ENCODE peak calls at places on chromosomes 13 and 19, in six cellular contexts. One of them, this sample, is unnamed.

GRCh38 chr13:48976677-48977625 is 1.2 kb downstream of the FNDC3A start:
- DNase-seq in left ventricle myocardium inferior: no peak
- DNase-seq in tibial nerve: no peak
- DNase-seq in kidney tubule cell: peak
- DNase-seq in T-cell: no peak
- DNase-seq in astrocyte of the spinal cord: peak
- DNase-seq in this sample: no peak

GRCh38 chr19:27971071-27971470 is 1241.9 kb downstream of the UQCRFS1 start:
- DNase-seq in kidney tubule cell: peak
- DNase-seq in tibial nerve: no peak
- DNase-seq in T-cell: no peak
- DNase-seq in left ventricle myocardium inferior: no peak
- DNase-seq in astrocyte of the spinal cord: no peak
- DNase-seq in this sample: no peak

GRCh38 chr19:54480048-54480447 is 7.0 kb upstream of the CDC42EP5 start:
- DNase-seq in left ventricle myocardium inferior: no peak
- DNase-seq in kidney tubule cell: no peak
- DNase-seq in tibial nerve: no peak
- DNase-seq in astrocyte of the spinal cord: no peak
- DNase-seq in T-cell: no peak
- DNase-seq in this sample: no peak

GRCh38 chr19:57058871-57059270 is 60.9 kb upstream of the USP29 start:
- DNase-seq in tibial nerve: no peak
- DNase-seq in astrocyte of the spinal cord: no peak
- DNase-seq in left ventricle myocardium inferior: no peak
- DNase-seq in kidney tubule cell: no peak
- DNase-seq in T-cell: no peak
- DNase-seq in this sample: no peak

GRCh38 chr19:1045247-1045603 is 5.3 kb downstream of the ABCA7 start:
- DNase-seq in T-cell: peak
- DNase-seq in left ventricle myocardium inferior: no peak
- DNase-seq in astrocyte of the spinal cord: no peak
- DNase-seq in tibial nerve: no peak
- DNase-seq in kidney tubule cell: peak
- DNase-seq in this sample: no peak

GRCh38 chr19:50362656-50363424 is 2.6 kb downstream of the NAPSA start:
- DNase-seq in tibial nerve: no peak
- DNase-seq in left ventricle myocardium inferior: no peak
- DNase-seq in kidney tubule cell: peak
- DNase-seq in T-cell: no peak
- DNase-seq in astrocyte of the spinal cord: no peak
- DNase-seq in this sample: no peak

GRCh38 chr19:3366104-3366760 is at the start of gene NFIC:
- DNase-seq in left ventricle myocardium inferior: peak
- DNase-seq in astrocyte of the spinal cord: peak
- DNase-seq in kidney tubule cell: peak
- DNase-seq in T-cell: no peak
- DNase-seq in tibial nerve: peak
- DNase-seq in this sample: peak

GRCh38 chr13:80504453-80504852 is 163.5 kb upstream of the SPRY2 start:
- DNase-seq in T-cell: no peak
- DNase-seq in left ventricle myocardium inferior: no peak
- DNase-seq in astrocyte of the spinal cord: no peak
- DNase-seq in tibial nerve: no peak
- DNase-seq in kidney tubule cell: no peak
- DNase-seq in this sample: no peak

GRCh38 chr19:49860716-49861100 is 6.7 kb downstream of the PNKP start:
- DNase-seq in kidney tubule cell: no peak
- DNase-seq in left ventricle myocardium inferior: no peak
- DNase-seq in astrocyte of the spinal cord: no peak
- DNase-seq in tibial nerve: peak
- DNase-seq in T-cell: no peak
- DNase-seq in this sample: no peak

GRCh38 chr13:41552031-41552430 is 94.7 kb downstream of the RGCC start:
- DNase-seq in left ventricle myocardium inferior: no peak
- DNase-seq in T-cell: no peak
- DNase-seq in kidney tubule cell: no peak
- DNase-seq in astrocyte of the spinal cord: no peak
- DNase-seq in tibial nerve: no peak
- DNase-seq in this sample: no peak

GRCh38 chr19:39397360-39398296 is 6.5 kb downstream of the MED29 start:
- DNase-seq in kidney tubule cell: peak
- DNase-seq in T-cell: peak
- DNase-seq in left ventricle myocardium inferior: peak
- DNase-seq in tibial nerve: peak
- DNase-seq in astrocyte of the spinal cord: peak
- DNase-seq in this sample: peak

GRCh38 chr19:16892438-16892837 is 3.6 kb downstream of the F2RL3 start:
- DNase-seq in kidney tubule cell: no peak
- DNase-seq in tibial nerve: no peak
- DNase-seq in left ventricle myocardium inferior: no peak
- DNase-seq in T-cell: no peak
- DNase-seq in astrocyte of the spinal cord: no peak
- DNase-seq in this sample: no peak

GRCh38 chr13:54198911-54199310 is 1170.3 kb downstream of the OLFM4 start:
- DNase-seq in tibial nerve: no peak
- DNase-seq in T-cell: no peak
- DNase-seq in left ventricle myocardium inferior: no peak
- DNase-seq in kidney tubule cell: no peak
- DNase-seq in astrocyte of the spinal cord: no peak
- DNase-seq in this sample: no peak

GRCh38 chr19:47609885-47610545 is 1.1 kb downstream of the BICRA start:
- DNase-seq in astrocyte of the spinal cord: peak
- DNase-seq in T-cell: peak
- DNase-seq in tibial nerve: no peak
- DNase-seq in kidney tubule cell: peak
- DNase-seq in left ventricle myocardium inferior: peak
- DNase-seq in this sample: no peak

GRCh38 chr19:6476155-6476895 is 5.3 kb downstream of the DENND1C start:
- DNase-seq in tibial nerve: no peak
- DNase-seq in left ventricle myocardium inferior: peak
- DNase-seq in astrocyte of the spinal cord: peak
- DNase-seq in kidney tubule cell: peak
- DNase-seq in T-cell: peak
- DNase-seq in this sample: no peak

GRCh38 chr19:34345934-34346333 is 19.1 kb upstream of the GPI start:
- DNase-seq in T-cell: peak
- DNase-seq in astrocyte of the spinal cord: peak
- DNase-seq in tibial nerve: no peak
- DNase-seq in kidney tubule cell: peak
- DNase-seq in left ventricle myocardium inferior: peak
- DNase-seq in this sample: peak

GRCh38 chr13:67048084-67048792 is 181.9 kb downstream of the PCDH9 start:
- DNase-seq in kidney tubule cell: peak
- DNase-seq in tibial nerve: no peak
- DNase-seq in astrocyte of the spinal cord: peak
- DNase-seq in T-cell: no peak
- DNase-seq in left ventricle myocardium inferior: no peak
- DNase-seq in this sample: no peak

GRCh38 chr13:107680115-107680514 is 535.2 kb downstream of the LIG4 start:
- DNase-seq in left ventricle myocardium inferior: no peak
- DNase-seq in kidney tubule cell: no peak
- DNase-seq in T-cell: no peak
- DNase-seq in tibial nerve: no peak
- DNase-seq in astrocyte of the spinal cord: peak
- DNase-seq in this sample: no peak

GRCh38 chr13:105497597-105497996 is 1037.9 kb downstream of the EFNB2 start:
- DNase-seq in astrocyte of the spinal cord: no peak
- DNase-seq in T-cell: no peak
- DNase-seq in left ventricle myocardium inferior: no peak
- DNase-seq in tibial nerve: no peak
- DNase-seq in kidney tubule cell: peak
- DNase-seq in this sample: no peak

GRCh38 chr19:46319620-46320019 is 22.8 kb downstream of the HIF3A start:
- DNase-seq in tibial nerve: no peak
- DNase-seq in kidney tubule cell: no peak
- DNase-seq in left ventricle myocardium inferior: no peak
- DNase-seq in astrocyte of the spinal cord: no peak
- DNase-seq in T-cell: no peak
- DNase-seq in this sample: no peak